ENCODE peak calls at places on chromosome X, in eight cellular contexts. W is tibial nerve; H is fibroblast of lung; Q is SK-N-SH; L is mammary epithelial cell; J is CD8-positive, alpha-beta memory T cell; T is CD8-positive, alpha-beta T cell; X is IMR-90. U is an unnamed sample.

GRCh38 chrX:45711231-45711630 is 510.6 kb upstream of the DIPK2B start:
- DNase-seq in W (no peak), H (no peak), Q (no peak), L (peak), J (no peak), T (no peak), X (peak), U (no peak)

GRCh38 chrX:133745361-133745760 is 240.0 kb downstream of the GPC3 start:
- DNase-seq in W (no peak), H (no peak), Q (no peak), L (no peak), J (no peak), T (no peak), X (no peak), U (no peak)

GRCh38 chrX:10169180-10169579 is 12.4 kb downstream of the CLCN4 start:
- DNase-seq in W (no peak), H (no peak), Q (no peak), L (no peak), J (no peak), T (no peak), X (no peak), U (no peak)

GRCh38 chrX:40007746-40008705 is 89.7 kb downstream of the BCOR start:
- DNase-seq in W (no peak), H (no peak), Q (peak), L (no peak), J (no peak), T (no peak), X (no peak), U (no peak)

GRCh38 chrX:40145001-40145631 is 47.4 kb upstream of the BCOR start:
- DNase-seq in W (no peak), H (no peak), Q (peak), L (no peak), J (no peak), T (no peak), X (no peak), U (no peak)

GRCh38 chrX:108359811-108360602 is 78.2 kb downstream of the COL4A6 start:
- DNase-seq in W (no peak), H (peak), Q (no peak), L (no peak), J (no peak), T (no peak), X (peak), U (no peak)

GRCh38 chrX:49003696-49004095 is 1.6 kb upstream of the GRIPAP1 start:
- DNase-seq in W (no peak), H (no peak), Q (no peak), L (no peak), J (no peak), T (no peak), X (no peak), U (no peak)

GRCh38 chrX:132216806-132217202 is 2.4 kb downstream of the RAP2C start:
- DNase-seq in W (no peak), H (peak), Q (no peak), L (peak), J (no peak), T (no peak), X (peak), U (no peak)

GRCh38 chrX:110159865-110160264 is 157.0 kb downstream of the TMEM164 start:
- DNase-seq in W (no peak), H (no peak), Q (no peak), L (peak), J (no peak), T (no peak), X (no peak), U (no peak)
- H3K27ac ChIP-seq in W (no peak), H (no peak), Q (no peak), L (no peak), J (no peak), T (no peak), X (no peak), U (no peak)

DNA sequence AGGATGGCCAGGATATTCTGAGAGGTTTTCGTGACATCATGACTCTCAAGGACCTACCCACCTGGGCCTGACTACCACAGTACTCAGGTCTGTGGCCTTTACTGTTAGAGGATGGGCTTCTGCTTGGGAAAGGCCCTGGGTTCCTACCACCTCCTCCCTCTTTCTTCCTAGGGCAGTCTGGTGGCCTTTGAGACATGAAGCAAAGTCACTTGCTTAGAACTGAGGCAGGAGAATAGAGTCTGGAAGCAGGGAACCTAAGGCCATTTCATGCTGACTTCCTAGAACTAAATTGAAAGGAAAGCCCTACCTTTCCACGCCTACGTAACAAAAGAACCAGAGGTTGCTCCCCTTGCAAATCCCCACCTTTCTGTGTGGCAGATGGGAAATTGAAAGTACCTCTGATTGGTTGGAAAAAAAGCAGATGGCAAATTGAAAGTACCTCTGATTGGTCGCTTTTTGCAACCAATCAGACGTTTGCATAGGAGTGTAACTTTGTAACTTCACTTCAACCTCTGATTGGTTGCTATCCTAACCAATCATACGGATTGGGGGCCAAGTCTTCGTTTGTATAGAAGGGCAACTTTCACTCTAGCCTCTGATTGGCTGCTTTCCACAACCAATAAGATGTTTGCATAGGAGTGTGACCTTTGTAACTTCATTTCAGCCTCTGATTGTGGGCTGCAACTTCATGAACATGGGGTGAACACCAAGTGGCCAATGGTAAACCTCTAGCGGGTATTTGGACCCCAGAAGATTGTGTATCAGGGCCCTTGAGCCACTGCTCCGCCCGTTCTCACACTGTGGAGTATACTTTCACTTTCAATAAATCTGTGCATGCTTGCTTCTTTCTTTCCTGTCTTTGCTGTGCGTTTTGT is 9.9 kb upstream of the AKAP14 start:
- DNase-seq in W (no peak), H (peak), Q (no peak), L (no peak), J (no peak), T (no peak), X (peak), U (no peak)
- H3K4me3 ChIP-seq in W (no peak), H (no peak), Q (peak), L (no peak), J (peak), T (peak), X (no peak), U (peak)

DNA sequence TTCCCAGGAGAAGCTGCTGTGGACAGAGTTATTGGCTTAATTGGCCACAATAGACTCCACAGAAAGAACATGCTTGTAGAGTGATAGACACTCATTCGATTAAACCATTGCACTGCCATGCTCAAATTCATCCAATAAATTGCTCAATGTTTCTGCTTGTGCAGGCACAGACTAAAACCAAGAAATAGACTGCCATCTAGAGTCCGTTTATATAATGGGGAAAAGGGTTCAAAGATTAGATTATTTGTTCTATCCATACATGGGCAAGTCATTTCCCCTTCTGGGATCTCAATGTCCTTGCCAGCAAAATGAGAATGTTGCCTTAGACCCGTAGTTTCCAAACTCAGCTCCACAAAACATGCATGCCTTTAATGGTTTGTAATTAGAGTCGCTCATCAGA is 8.7 kb downstream of the SMIM10 start:
- DNase-seq in W (no peak), H (peak), Q (peak), L (peak), J (no peak), T (no peak), X (peak), U (no peak)
- H3K27ac ChIP-seq in W (no peak), H (no peak), Q (no peak), L (no peak), J (no peak), T (no peak), X (peak), U (peak)

GRCh38 chrX:150982235-150982785 is 825 bp upstream of the HMGB3 start:
- DNase-seq in W (no peak), H (no peak), Q (no peak), L (no peak), J (no peak), T (no peak), X (no peak), U (no peak)
- H3K4me3 ChIP-seq in W (peak), H (peak), Q (peak), L (peak), J (peak), T (peak), X (peak), U (peak)

DNA sequence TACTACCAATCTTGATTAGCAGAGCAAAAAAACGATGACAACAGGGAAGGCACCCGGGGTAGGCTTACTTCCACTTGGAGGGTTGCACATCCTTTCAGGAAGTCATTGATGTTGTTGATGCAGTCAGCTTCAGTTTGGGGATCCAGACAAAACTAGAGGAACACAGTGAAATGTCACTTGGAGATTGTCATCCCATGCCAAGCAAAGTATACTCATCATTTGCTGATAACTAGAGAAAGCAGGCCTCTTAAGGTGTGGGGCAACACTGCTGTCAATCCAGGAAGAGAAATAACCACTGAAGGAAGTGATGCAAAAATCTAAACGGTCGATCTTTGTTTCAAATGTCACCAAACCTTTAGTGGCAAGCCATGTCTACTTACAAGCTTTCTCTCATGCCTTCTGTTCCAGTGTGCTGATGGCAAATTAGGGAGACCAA is 1.4 kb downstream of the ARHGEF6 start:
- DNase-seq in W (no peak), H (no peak), Q (no peak), L (no peak), J (no peak), T (no peak), X (no peak), U (no peak)
- H3K27ac ChIP-seq in W (peak), H (peak), Q (no peak), L (no peak), J (peak), T (peak), X (no peak), U (peak)

GRCh38 chrX:106139048-106139447 is 29.1 kb upstream of the PWWP3B start:
- DNase-seq in W (no peak), H (no peak), Q (no peak), L (no peak), J (no peak), T (no peak), X (no peak), U (no peak)
- H3K4me3 ChIP-seq in W (no peak), H (no peak), Q (no peak), L (no peak), J (no peak), T (no peak), X (no peak), U (no peak)